ENCODE peak calls at places on chromosomes 7 and 10, in seven cellular contexts. L is natural killer cell; E is lower lobe of right lung; S is CD4-positive, alpha-beta T cell; T is GM20000; O is upper lobe of left lung; J is choroid plexus epithelial cell. Q is an unnamed sample.

GRCh38 chr7:16271990-16272665 is 149.2 kb downstream of the CRPPA start:
- DNase-seq in L (no peak), E (no peak), S (no peak), T (no peak), O (no peak), J (peak; percentile 58), Q (no peak)

GRCh38 chr7:151697515-151697895 is 177.8 kb upstream of the RHEB start:
- DNase-seq in L (no peak), E (no peak), S (no peak), T (no peak), O (no peak), J (no peak), Q (no peak)

GRCh38 chr7:75658369-75658768 is 80.4 kb downstream of the HIP1 start:
- DNase-seq in L (no peak), E (no peak), S (no peak), T (no peak), O (no peak), J (no peak), Q (no peak)

GRCh38 chr10:69901623-69902505 is 100.2 kb downstream of the COL13A1 start:
- DNase-seq in L (no peak), E (peak; percentile 57), S (no peak), T (peak; percentile 36), O (peak; percentile 43), J (peak; percentile 75), Q (no peak)

GRCh38 chr7:122304604-122304975 is at the start of gene FEZF1:
- DNase-seq in L (no peak), E (peak; percentile 49), S (no peak), T (no peak), O (no peak), J (no peak), Q (no peak)

GRCh38 chr7:73681031-73681430 is 2.2 kb downstream of the DNAJC30 start:
- DNase-seq in L (no peak), E (no peak), S (no peak), T (no peak), O (peak; percentile 59), J (peak; percentile 43), Q (no peak)

GRCh38 chr7:87057210-87057609 is 2.2 kb downstream of the ELAPOR2 start:
- DNase-seq in L (no peak), E (no peak), S (no peak), T (no peak), O (no peak), J (no peak), Q (no peak)

GRCh38 chr10:59857921-59858320 is 48.4 kb downstream of the CCDC6 start:
- DNase-seq in L (no peak), E (no peak), S (no peak), T (no peak), O (no peak), J (no peak), Q (no peak)

GRCh38 chr10:33799281-33799943 is 464.9 kb upstream of the NRP1 start:
- DNase-seq in L (no peak), E (no peak), S (no peak), T (no peak), O (no peak), J (no peak), Q (no peak)

GRCh38 chr7:36076073-36076472 is 77.0 kb upstream of the EEPD1 start:
- DNase-seq in L (no peak), E (no peak), S (no peak), T (no peak), O (no peak), J (no peak), Q (no peak)

GRCh38 chr10:72263613-72264241 is 10.0 kb upstream of the DDIT4 start:
- DNase-seq in L (no peak), E (peak; percentile 73), S (no peak), T (no peak), O (peak; percentile 75), J (no peak), Q (no peak)

GRCh38 chr10:71964669-71965515 is 697 bp downstream of the CHST3 start:
- DNase-seq in L (no peak), E (peak; percentile 57), S (no peak), T (no peak), O (peak; percentile 28), J (peak; percentile 81), Q (no peak)

GRCh38 chr10:132714096-132714721 is 71.7 kb downstream of the NKX6-2 start:
- DNase-seq in L (no peak), E (peak; percentile 41), S (no peak), T (no peak), O (no peak), J (peak; percentile 14), Q (peak; percentile 35)

GRCh38 chr10:98125940-98126631 is 8.4 kb upstream of the R3HCC1L start:
- DNase-seq in L (no peak), E (no peak), S (no peak), T (no peak), O (no peak), J (no peak), Q (no peak)

GRCh38 chr7:4689151-4689550 is 7.1 kb downstream of the FOXK1 start:
- DNase-seq in L (no peak), E (no peak), S (no peak), T (no peak), O (no peak), J (no peak), Q (no peak)

GRCh38 chr7:37516610-37517108 is 68.0 kb upstream of the ELMO1 start:
- DNase-seq in L (no peak), E (no peak), S (no peak), T (no peak), O (no peak), J (no peak), Q (no peak)

GRCh38 chr10:31320179-31320597 is 1.2 kb downstream of the ZEB1 start:
- DNase-seq in L (peak; percentile 31), E (peak; percentile 60), S (peak; percentile 47), T (peak; percentile 48), O (peak; percentile 24), J (no peak), Q (peak; percentile 47)

GRCh38 chr10:4270116-4270515 is 485.1 kb upstream of the KLF6 start:
- DNase-seq in L (no peak), E (no peak), S (no peak), T (no peak), O (peak; percentile 56), J (peak; percentile 83), Q (peak; percentile 51)

GRCh38 chr7:84729284-84729683 is 457.6 kb downstream of the SEMA3D start:
- DNase-seq in L (no peak), E (no peak), S (no peak), T (no peak), O (no peak), J (peak; percentile 96), Q (no peak)

GRCh38 chr10:46257099-46257498 is 29.7 kb upstream of the ANTXRL start:
- DNase-seq in L (no peak), E (no peak), S (no peak), T (no peak), O (peak; percentile 4), J (no peak), Q (no peak)

GRCh38 chr10:6112893-6113292 is 24.1 kb downstream of the RBM17 start:
- DNase-seq in L (no peak), E (no peak), S (no peak), T (no peak), O (no peak), J (no peak), Q (no peak)

GRCh38 chr7:4748267-4748666 is 27.2 kb upstream of the AP5Z1 start:
- DNase-seq in L (no peak), E (no peak), S (no peak), T (no peak), O (no peak), J (peak; percentile 14), Q (no peak)

GRCh38 chr7:105336009-105336408 is 52.7 kb downstream of the SRPK2 start:
- DNase-seq in L (no peak), E (no peak), S (no peak), T (no peak), O (no peak), J (peak; percentile 36), Q (no peak)
- TF ChIP-seq CTCF in L (peak; percentile 64), E (peak; percentile 30), S (peak; percentile 76), T (no peak), O (peak; percentile 18), J (peak; percentile 42), Q (peak; percentile 65)

GRCh38 chr10:137606-138005 is 2.4 kb downstream of the ZMYND11 start:
- DNase-seq in L (no peak), E (no peak), S (no peak), T (no peak), O (no peak), J (peak; percentile 41), Q (no peak)

GRCh38 chr10:135601-136464 is 578 bp downstream of the ZMYND11 start:
- DNase-seq in L (peak; percentile 65), E (peak; percentile 83), S (peak; percentile 59), T (peak; percentile 73), O (peak; percentile 70), J (peak; percentile 67), Q (peak; percentile 58)

GRCh38 chr10:136465-136762 is 1.2 kb downstream of the ZMYND11 start:
- DNase-seq in L (no peak), E (no peak), S (no peak), T (no peak), O (no peak), J (no peak), Q (no peak)

GRCh38 chr10:134743-135600 is at the start of gene ZMYND11:
- DNase-seq in L (no peak), E (peak; percentile 76), S (peak; percentile 54), T (peak; percentile 93), O (peak; percentile 73), J (peak; percentile 64), Q (no peak)

GRCh38 chr10:137031-137430 is 1.8 kb downstream of the ZMYND11 start:
- DNase-seq in L (no peak), E (no peak), S (peak; percentile 15), T (peak; percentile 39), O (no peak), J (peak; percentile 27), Q (no peak)
- TF ChIP-seq CTCF in L (peak; percentile 53), E (peak; percentile 40), S (peak; percentile 29), T (no peak), O (peak; percentile 39), J (peak; percentile 55), Q (peak; percentile 40)

GRCh38 chr10:95289003-95289920 is 1.5 kb downstream of the PDLIM1 start:
- DNase-seq in L (no peak), E (no peak), S (no peak), T (peak; percentile 52), O (no peak), J (peak; percentile 45), Q (no peak)
- TF ChIP-seq CTCF in L (no peak), E (peak; percentile 40), S (no peak), T (peak; percentile 21), O (peak; percentile 33), J (peak; percentile 46), Q (no peak)

GRCh38 chr7:114426824-114427223 is 12.2 kb downstream of the FOXP2 start:
- DNase-seq in L (no peak), E (no peak), S (no peak), T (no peak), O (no peak), J (peak; percentile 72), Q (no peak)

GRCh38 chr7:114423218-114423496 is 8.5 kb downstream of the FOXP2 start:
- DNase-seq in L (no peak), E (no peak), S (no peak), T (no peak), O (no peak), J (no peak), Q (no peak)

GRCh38 chr7:114419441-114420107 is 5.0 kb downstream of the FOXP2 start:
- DNase-seq in L (no peak), E (no peak), S (no peak), T (no peak), O (no peak), J (no peak), Q (no peak)

GRCh38 chr7:114426380-114426779 is 11.8 kb downstream of the FOXP2 start:
- DNase-seq in L (no peak), E (no peak), S (no peak), T (no peak), O (no peak), J (no peak), Q (no peak)

GRCh38 chr7:114422478-114423217 is 8.0 kb downstream of the FOXP2 start:
- DNase-seq in L (no peak), E (no peak), S (no peak), T (no peak), O (no peak), J (no peak), Q (no peak)
- TF ChIP-seq CTCF in L (no peak), E (no peak), S (no peak), T (no peak), O (no peak), J (peak; percentile 57), Q (no peak)